ENCODE peak calls at places on chromosome 14, in eight cellular contexts. B is breast epithelium; O is pancreas; N is CD8-positive, alpha-beta T cell; U is A549; K is psoas muscle; D is endodermal cell; H is body of pancreas. T is an unnamed sample.

GRCh38 chr14:94097091-94097490 is 13.4 kb upstream of the IFI27 start:
- DNase-seq in B (no peak), O (no peak), N (no peak), U (no peak), K (no peak), D (no peak), H (no peak), T (no peak)

GRCh38 chr14:54712371-54712998 is 145.6 kb downstream of the SAMD4A start:
- DNase-seq in B (no peak), O (no peak), N (no peak), U (no peak), K (no peak), D (no peak), H (no peak), T (no peak)

GRCh38 chr14:102320033-102320660 is 601 bp downstream of the ZNF839 start:
- DNase-seq in B (no peak), O (peak; percentile 49), N (peak; percentile 29), U (no peak), K (peak; percentile 85), D (peak; percentile 72), H (peak; percentile 59), T (no peak)

GRCh38 chr14:25400607-25401206 is 350.8 kb upstream of the STXBP6 start:
- DNase-seq in B (no peak), O (no peak), N (no peak), U (peak; percentile 54), K (no peak), D (peak; percentile 81), H (peak; percentile 61), T (peak; percentile 83)

GRCh38 chr14:100906420-100906819 is 2.9 kb upstream of the RTL1 start:
- DNase-seq in B (no peak), O (no peak), N (no peak), U (no peak), K (no peak), D (peak; percentile 76), H (no peak), T (no peak)

GRCh38 chr14:56196274-56196673 is 78.1 kb downstream of the PELI2 start:
- DNase-seq in B (no peak), O (no peak), N (no peak), U (no peak), K (no peak), D (no peak), H (no peak), T (no peak)

GRCh38 chr14:90522585-90523191 is 125.9 kb downstream of the CALM1 start:
- DNase-seq in B (peak; percentile 72), O (no peak), N (no peak), U (no peak), K (peak; percentile 74), D (no peak), H (no peak), T (no peak)

GRCh38 chr14:101253948-101254347 is 307.3 kb upstream of the DIO3 start:
- DNase-seq in B (no peak), O (no peak), N (no peak), U (no peak), K (no peak), D (no peak), H (no peak), T (no peak)

GRCh38 chr14:58969951-58970751 is 218.3 kb upstream of the DAAM1 start:
- DNase-seq in B (no peak), O (peak; percentile 69), N (no peak), U (no peak), K (no peak), D (peak; percentile 79), H (no peak), T (no peak)

GRCh38 chr14:82224610-82225009 is 691.0 kb upstream of the SEL1L start:
- DNase-seq in B (no peak), O (no peak), N (no peak), U (no peak), K (no peak), D (no peak), H (no peak), T (no peak)

GRCh38 chr14:83559721-83560120 is 1970.2 kb upstream of the FLRT2 start:
- DNase-seq in B (no peak), O (no peak), N (no peak), U (no peak), K (no peak), D (no peak), H (no peak), T (no peak)

GRCh38 chr14:67733609-67734008 is 31.9 kb downstream of the RDH12 start:
- DNase-seq in B (no peak), O (no peak), N (no peak), U (no peak), K (no peak), D (no peak), H (no peak), T (no peak)

GRCh38 chr14:68968051-68968450 is 11.1 kb downstream of the ACTN1 start:
- DNase-seq in B (no peak), O (no peak), N (peak; percentile 69), U (no peak), K (no peak), D (peak; percentile 38), H (no peak), T (no peak)

GRCh38 chr14:31842905-31843304 is 234.2 kb upstream of the ARHGAP5 start:
- DNase-seq in B (no peak), O (no peak), N (no peak), U (no peak), K (no peak), D (no peak), H (no peak), T (no peak)

GRCh38 chr14:21083565-21084325 is 13.6 kb downstream of the ARHGEF40 start:
- DNase-seq in B (no peak), O (no peak), N (no peak), U (no peak), K (no peak), D (no peak), H (no peak), T (no peak)
- H3K27ac ChIP-seq in B (no peak overlapping the region), O (no peak overlapping the region), N (no peak overlapping the region), U (no peak overlapping the region), K (no peak overlapping the region), D (no peak overlapping the region), H (no peak overlapping the region), T (no peak overlapping the region)

GRCh38 chr14:92644601-92645515 is 103.6 kb downstream of the LGMN start:
- DNase-seq in B (no peak), O (no peak), N (no peak), U (no peak), K (no peak), D (no peak), H (no peak), T (no peak)

GRCh38 chr14:92646952-92647461 is 101.4 kb downstream of the LGMN start:
- DNase-seq in B (no peak), O (no peak), N (no peak), U (peak; percentile 16), K (no peak), D (no peak), H (no peak), T (no peak)

GRCh38 chr14:92647499-92648279 is 100.7 kb downstream of the LGMN start:
- DNase-seq in B (no peak), O (no peak), N (no peak), U (no peak), K (no peak), D (no peak), H (no peak), T (no peak)

GRCh38 chr14:92644166-92644565 is 104.3 kb downstream of the LGMN start:
- DNase-seq in B (no peak), O (no peak), N (no peak), U (no peak), K (no peak), D (no peak), H (no peak), T (no peak)

GRCh38 chr14:92645841-92646478 is 102.5 kb downstream of the LGMN start:
- DNase-seq in B (no peak), O (no peak), N (no peak), U (no peak), K (no peak), D (no peak), H (no peak), T (no peak)
- H3K4me1 ChIP-seq in B (no peaks in the 10 kb centered on the region), O (no peaks in the 10 kb centered on the region), N (peaks cover 57% of the 10 kb centered on the region), U (no peaks in the 10 kb centered on the region), K (no peaks in the 10 kb centered on the region), D (no peaks in the 10 kb centered on the region), H (no peaks in the 10 kb centered on the region), T (peaks cover 24% of the 10 kb centered on the region)

GRCh38 chr14:64040044-64040443 is 187.2 kb downstream of the SYNE2 start:
- DNase-seq in B (no peak), O (no peak), N (no peak), U (peak; percentile 13), K (no peak), D (no peak), H (no peak), T (no peak)

GRCh38 chr14:64038857-64039542 is 186.2 kb downstream of the SYNE2 start:
- DNase-seq in B (no peak), O (no peak), N (no peak), U (no peak), K (no peak), D (no peak), H (no peak), T (no peak)

GRCh38 chr14:64035143-64035542 is 182.3 kb downstream of the SYNE2 start:
- DNase-seq in B (no peak), O (no peak), N (no peak), U (no peak), K (no peak), D (no peak), H (no peak), T (no peak)
- H3K27ac ChIP-seq in B (no peak overlapping the region), O (no peak overlapping the region), N (no peak overlapping the region), U (no peak overlapping the region), K (no peak overlapping the region), D (no peak overlapping the region), H (no peak overlapping the region), T (no peak overlapping the region)

GRCh38 chr14:74620497-74620921 is 8.5 kb upstream of the LTBP2 start:
- DNase-seq in B (no peak), O (no peak), N (no peak), U (peak; percentile 71), K (no peak), D (peak; percentile 66), H (no peak), T (no peak)

GRCh38 chr14:74621556-74621955 is 9.5 kb upstream of the LTBP2 start:
- DNase-seq in B (no peak), O (no peak), N (no peak), U (no peak), K (no peak), D (no peak), H (no peak), T (no peak)

GRCh38 chr14:74622257-74622656 is 10.2 kb upstream of the LTBP2 start:
- DNase-seq in B (no peak), O (no peak), N (no peak), U (no peak), K (no peak), D (no peak), H (no peak), T (no peak)

GRCh38 chr14:74619672-74620131 is 7.7 kb upstream of the LTBP2 start:
- DNase-seq in B (peak; percentile 59), O (peak; percentile 19), N (no peak), U (peak; percentile 84), K (peak; percentile 93), D (no peak), H (peak; percentile 44), T (peak; percentile 88)

DNA sequence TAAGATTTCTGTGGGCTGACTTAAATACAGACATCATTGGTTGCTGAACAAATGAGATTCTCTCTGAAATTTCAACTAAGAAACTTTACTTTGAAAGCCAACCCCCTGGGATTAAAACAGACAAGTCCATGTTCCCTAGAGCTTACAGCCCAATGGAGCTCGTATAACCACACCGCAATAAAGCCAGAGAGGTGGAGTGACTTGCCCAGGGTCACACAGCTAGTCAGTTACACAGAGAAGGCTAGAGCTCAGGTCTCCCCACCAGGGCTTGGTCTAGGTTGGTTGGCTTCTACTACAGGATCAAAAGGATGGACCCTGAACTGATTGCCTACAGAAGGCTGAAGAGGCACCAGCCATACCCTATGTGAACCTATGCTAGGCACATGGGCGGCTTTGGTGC is 8.9 kb upstream of the LTBP2 start:
- DNase-seq in B (no peak), O (no peak), N (no peak), U (no peak), K (no peak), D (no peak), H (no peak), T (no peak)
- H3K4me1 ChIP-seq in B (no peaks in the 10 kb centered on the region), O (peaks cover 11% of the 10 kb centered on the region), N (peaks cover 43% of the 10 kb centered on the region), U (peaks cover 73% of the 10 kb centered on the region), K (no peaks in the 10 kb centered on the region), D (peaks cover 36% of the 10 kb centered on the region), H (peaks cover 44% of the 10 kb centered on the region), T (peaks cover 55% of the 10 kb centered on the region)

T was measured in tibial nerve.